ENCODE peak calls at places on chromosomes 3 and 15, in eight cellular contexts. L is Ammon's horn; Q is A172; T is CD4-positive, alpha-beta T cell; S is posterior cingulate gyrus; R is foreskin keratinocyte; K is 8988T; J is colonic mucosa. F is an unnamed sample.

GRCh38 chr15:98413973-98414546 is 234.3 kb upstream of the IGF1R start:
- DNase-seq in L (no peak), Q (no peak), T (no peak), S (no peak), R (no peak), K (no peak), J (no peak), F (no peak)

GRCh38 chr3:149013726-149014125 is 22.4 kb downstream of the GYG1 start:
- DNase-seq in L (no peak), Q (no peak), T (no peak), S (no peak), R (no peak), K (no peak), J (no peak), F (peak)

GRCh38 chr3:173529062-173529711 is 131.6 kb downstream of the NLGN1 start:
- DNase-seq in L (no peak), Q (peak), T (no peak), S (no peak), R (no peak), K (peak), J (no peak), F (no peak)

GRCh38 chr3:5479229-5479799 is 291.8 kb downstream of the EDEM1 start:
- DNase-seq in L (no peak), Q (peak), T (no peak), S (no peak), R (peak), K (no peak), J (peak), F (no peak)

GRCh38 chr15:65033659-65034269 is 4.3 kb upstream of the MTFMT start:
- DNase-seq in L (peak), Q (peak), T (no peak), S (no peak), R (no peak), K (no peak), J (peak), F (peak)

GRCh38 chr3:120498947-120499346 is 48.2 kb upstream of the FSTL1 start:
- DNase-seq in L (no peak), Q (peak), T (no peak), S (no peak), R (peak), K (no peak), J (no peak), F (peak)

GRCh38 chr3:61173685-61174084 is 77.6 kb downstream of the FHIT start:
- DNase-seq in L (no peak), Q (peak), T (no peak), S (no peak), R (no peak), K (no peak), J (no peak), F (peak)

GRCh38 chr3:171314341-171314740 is 145.9 kb downstream of the TNIK start:
- DNase-seq in L (no peak), Q (no peak), T (no peak), S (no peak), R (no peak), K (no peak), J (no peak), F (no peak)

GRCh38 chr3:11720220-11721113 is 76.8 kb upstream of the VGLL4 start:
- DNase-seq in L (peak), Q (peak), T (peak), S (peak), R (peak), K (peak), J (peak), F (peak)

GRCh38 chr15:40048155-40048792 is 9.3 kb upstream of the SRP14 start:
- DNase-seq in L (no peak), Q (no peak), T (peak), S (no peak), R (no peak), K (no peak), J (no peak), F (no peak)

GRCh38 chr15:40253179-40253790 is 14.4 kb downstream of the PAK6 start:
- DNase-seq in L (no peak), Q (no peak), T (no peak), S (no peak), R (no peak), K (no peak), J (no peak), F (no peak)

GRCh38 chr3:170732660-170733245 is 137.2 kb downstream of the RPL22L1 start:
- DNase-seq in L (no peak), Q (no peak), T (no peak), S (no peak), R (no peak), K (no peak), J (no peak), F (no peak)

GRCh38 chr3:58471025-58471887 is 20.6 kb upstream of the KCTD6 start:
- DNase-seq in L (peak), Q (peak), T (no peak), S (no peak), R (peak), K (no peak), J (peak), F (peak)

GRCh38 chr15:78265752-78266224 is 1.4 kb downstream of the DNAJA4 start:
- DNase-seq in L (no peak), Q (peak), T (no peak), S (no peak), R (peak), K (no peak), J (no peak), F (peak)

GRCh38 chr15:48177383-48177874 is 666 bp downstream of the MYEF2 start:
- DNase-seq in L (peak), Q (peak), T (no peak), S (no peak), R (no peak), K (no peak), J (no peak), F (peak)

GRCh38 chr3:101070260-101071121 is 77.3 kb upstream of the ABI3BP start:
- DNase-seq in L (no peak), Q (peak), T (peak), S (no peak), R (peak), K (no peak), J (peak), F (peak)

GRCh38 chr15:96804754-96805153 is 474.3 kb downstream of the NR2F2 start:
- DNase-seq in L (no peak), Q (no peak), T (no peak), S (no peak), R (no peak), K (no peak), J (no peak), F (no peak)

GRCh38 chr3:194255252-194256039 is 95.7 kb downstream of the CPN2 start:
- DNase-seq in L (peak), Q (no peak), T (peak), S (no peak), R (no peak), K (no peak), J (peak), F (no peak)

GRCh38 chr3:156037356-156037755 is 83.0 kb upstream of the KCNAB1 start:
- DNase-seq in L (peak), Q (no peak), T (no peak), S (no peak), R (no peak), K (no peak), J (no peak), F (no peak)

GRCh38 chr3:168801792-168802191 is 706.1 kb upstream of the GOLIM4 start:
- DNase-seq in L (no peak), Q (peak), T (no peak), S (no peak), R (peak), K (peak), J (no peak), F (peak)

GRCh38 chr3:46935168-46935858 is 41.2 kb downstream of the CCDC12 start:
- DNase-seq in L (peak), Q (peak), T (no peak), S (no peak), R (peak), K (peak), J (no peak), F (peak)

GRCh38 chr3:32335365-32336122 is 56.1 kb upstream of the CMTM7 start:
- DNase-seq in L (no peak), Q (no peak), T (no peak), S (no peak), R (no peak), K (no peak), J (no peak), F (no peak)

GRCh38 chr3:51354172-51354571 is 30.9 kb upstream of the MANF start:
- DNase-seq in L (no peak), Q (no peak), T (no peak), S (no peak), R (no peak), K (no peak), J (no peak), F (no peak)

GRCh38 chr15:74458473-74458872 is 2.5 kb downstream of the UBL7 start:
- DNase-seq in L (no peak), Q (no peak), T (no peak), S (no peak), R (no peak), K (no peak), J (no peak), F (no peak)

GRCh38 chr3:9793161-9793781 is 389 bp downstream of the ARPC4 start:
- DNase-seq in L (no peak), Q (peak), T (no peak), S (no peak), R (no peak), K (no peak), J (peak), F (peak)

GRCh38 chr3:23629181-23629893 is 176.4 kb upstream of the UBE2E1 start:
- DNase-seq in L (no peak), Q (peak), T (no peak), S (no peak), R (peak), K (no peak), J (peak), F (peak)

GRCh38 chr3:187750513-187751123 is 5.3 kb upstream of the BCL6 start:
- DNase-seq in L (no peak), Q (no peak), T (no peak), S (no peak), R (no peak), K (no peak), J (peak), F (peak)

GRCh38 chr3:56969851-56970250 is 90.6 kb upstream of the SPATA12 start:
- DNase-seq in L (no peak), Q (no peak), T (no peak), S (no peak), R (no peak), K (no peak), J (no peak), F (no peak)

GRCh38 chr3:184874709-184875644 is 63.0 kb downstream of the VPS8 start:
- DNase-seq in L (peak), Q (peak), T (no peak), S (peak), R (peak), K (peak), J (peak), F (peak)

GRCh38 chr15:64461577-64462162 is 1.3 kb downstream of the ZNF609 start:
- DNase-seq in L (peak), Q (no peak), T (no peak), S (peak), R (no peak), K (no peak), J (peak), F (no peak)

GRCh38 chr3:183437060-183437459 is 8.6 kb upstream of the MCF2L2 start:
- DNase-seq in L (no peak), Q (no peak), T (no peak), S (no peak), R (no peak), K (no peak), J (no peak), F (no peak)

GRCh38 chr3:169812124-169812843 is 386 bp upstream of the LRRIQ4 start:
- DNase-seq in L (peak), Q (no peak), T (peak), S (peak), R (no peak), K (no peak), J (peak), F (peak)

GRCh38 chr3:123663977-123664376 is 79.1 kb upstream of the HACD2 start:
- DNase-seq in L (no peak), Q (no peak), T (no peak), S (no peak), R (no peak), K (no peak), J (no peak), F (no peak)

GRCh38 chr15:33021806-33022389 is 172.6 kb downstream of the FMN1 start:
- DNase-seq in L (peak), Q (peak), T (no peak), S (no peak), R (no peak), K (peak), J (peak), F (peak)

GRCh38 chr3:42690191-42690590 is 4.9 kb downstream of the KLHL40 start:
- DNase-seq in L (no peak), Q (no peak), T (no peak), S (peak), R (no peak), K (peak), J (no peak), F (no peak)

GRCh38 chr3:109224333-109224732 is 87.8 kb downstream of the C3orf85 start:
- DNase-seq in L (no peak), Q (peak), T (no peak), S (no peak), R (no peak), K (no peak), J (peak), F (no peak)

GRCh38 chr15:65819563-65819960 is 27.5 kb upstream of the DENND4A start:
- DNase-seq in L (no peak), Q (no peak), T (no peak), S (no peak), R (no peak), K (no peak), J (no peak), F (no peak)

GRCh38 chr15:74206801-74207281 is 4.3 kb upstream of the STRA6 start:
- DNase-seq in L (peak), Q (no peak), T (no peak), S (no peak), R (no peak), K (no peak), J (no peak), F (peak)

GRCh38 chr3:131543714-131544113 is 40.9 kb upstream of the MRPL3 start:
- DNase-seq in L (peak), Q (peak), T (no peak), S (peak), R (peak), K (no peak), J (peak), F (peak)